ENCODE peak calls at places on chromosomes 4 and X, in seven cellular contexts. U is adipocyte; I is NCI-H1436; G is uterus; R is GM13977; P is activated CD8-positive, alpha-beta memory T cell treated with anti-CD3 and anti-CD28 coated beads, Interleukin-2, amount 50 U/mL, for 48 hours; B is brain microvascular endothelial cell. X is an unnamed sample.

GRCh38 chr4:173182403-173182802 is 13.8 kb downstream of the GALNT7 start:
- DNase-seq in U (peak), I (no peak), G (no peak), R (no peak), P (no peak), B (peak), X (no peak)

GRCh38 chr4:94976371-94977011 is 218.7 kb downstream of the BMPR1B start:
- DNase-seq in U (peak), I (no peak), G (no peak), R (no peak), P (no peak), B (peak), X (no peak)

GRCh38 chr4:15912961-15913630 is 25.4 kb downstream of the FGFBP1 start:
- DNase-seq in U (no peak), I (no peak), G (no peak), R (no peak), P (no peak), B (peak), X (no peak)

GRCh38 chr4:8664976-8665375 is 72.4 kb downstream of the CPZ start:
- DNase-seq in U (no peak), I (no peak), G (no peak), R (no peak), P (no peak), B (no peak), X (no peak)

GRCh38 chr4:3420956-3421355 is 20.8 kb upstream of the HGFAC start:
- DNase-seq in U (no peak), I (no peak), G (no peak), R (no peak), P (no peak), B (no peak), X (peak)

GRCh38 chr4:106287353-106287969 is 28.5 kb downstream of the TBCK start:
- DNase-seq in U (peak), I (no peak), G (no peak), R (no peak), P (no peak), B (peak), X (no peak)

GRCh38 chrX:40843643-40844042 is 108.3 kb upstream of the MED14 start:
- DNase-seq in U (no peak), I (no peak), G (no peak), R (no peak), P (no peak), B (no peak), X (no peak)

GRCh38 chr4:116015062-116015461 is 901.6 kb upstream of the NDST4 start:
- DNase-seq in U (no peak), I (no peak), G (no peak), R (no peak), P (no peak), B (no peak), X (no peak)

GRCh38 chrX:25872786-25873185 is 265.4 kb upstream of the MAGEB18 start:
- DNase-seq in U (no peak), I (no peak), G (no peak), R (no peak), P (no peak), B (no peak), X (no peak)

GRCh38 chrX:19152762-19153161 is 30.5 kb upstream of the ADGRG2 start:
- DNase-seq in U (no peak), I (no peak), G (no peak), R (no peak), P (no peak), B (no peak), X (no peak)

GRCh38 chrX:9352683-9353430 is 112.0 kb upstream of the TBL1X start:
- DNase-seq in U (peak), I (no peak), G (no peak), R (peak), P (peak), B (peak), X (peak)

GRCh38 chrX:47643926-47644325 is 6.4 kb downstream of the ELK1 start:
- DNase-seq in U (peak), I (no peak), G (no peak), R (no peak), P (no peak), B (no peak), X (no peak)

GRCh38 chr4:25552580-25553271 is 102.9 kb upstream of the SLC34A2 start:
- DNase-seq in U (no peak), I (no peak), G (no peak), R (no peak), P (no peak), B (no peak), X (no peak)

GRCh38 chr4:7382634-7383014 is 52.1 kb downstream of the PSAPL1 start:
- DNase-seq in U (no peak), I (no peak), G (no peak), R (no peak), P (no peak), B (no peak), X (peak)

GRCh38 chrX:148854351-148854750 is 353.9 kb downstream of the AFF2 start:
- DNase-seq in U (peak), I (peak), G (no peak), R (no peak), P (no peak), B (peak), X (no peak)

GRCh38 chr4:76738081-76738931 is 159.6 kb downstream of the SOWAHB start:
- DNase-seq in U (peak), I (no peak), G (peak), R (no peak), P (no peak), B (no peak), X (no peak)

GRCh38 chr4:8778301-8778700 is 93.3 kb downstream of the HMX1 start:
- DNase-seq in U (no peak), I (no peak), G (no peak), R (no peak), P (no peak), B (no peak), X (no peak)

GRCh38 chr4:763191-763810 is 57.7 kb downstream of the PCGF3 start:
- DNase-seq in U (no peak), I (no peak), G (no peak), R (no peak), P (no peak), B (no peak), X (peak)

GRCh38 chrX:13520441-13520840 is 49.0 kb upstream of the EGFL6 start:
- DNase-seq in U (peak), I (no peak), G (no peak), R (no peak), P (no peak), B (no peak), X (no peak)

GRCh38 chrX:43505759-43506158 is 150.3 kb upstream of the MAOA start:
- DNase-seq in U (no peak), I (no peak), G (no peak), R (no peak), P (no peak), B (no peak), X (no peak)